ENCODE peak calls at places on chromosomes 12 and 14, in eight cellular contexts. A is AG09309, P is SJSA1, W is H7, S is GM12865, Y is HFF-Myc, D is upper lobe of left lung, E is left ventricle myocardium inferior. G is an unnamed sample.

GRCh38 chr12:22256076-22256475 is 78.4 kb downstream of the ST8SIA1 start:
- DNase-seq in P (no peak), E (no peak), S (no peak), W (no peak), D (no peak), Y (no peak), A (no peak), G (no peak)

GRCh38 chr12:109529618-109530300 is 43.5 kb downstream of the MMAB start:
- DNase-seq in E (no peak), A (no peak), W (peak), S (no peak), D (no peak), Y (no peak), P (no peak), G (no peak)

GRCh38 chr12:127980585-127980984 is 286.4 kb upstream of the TMEM132C start:
- DNase-seq in P (no peak), W (peak), E (no peak), D (no peak), S (no peak), A (no peak), Y (no peak), G (no peak)

GRCh38 chr14:72513994-72514659 is 379.8 kb downstream of the DPF3 start:
- DNase-seq in P (peak), D (no peak), W (peak), A (peak), S (peak), Y (peak), E (no peak), G (no peak)

GRCh38 chr14:55160989-55161388 is 30.4 kb downstream of the DLGAP5 start:
- DNase-seq in P (no peak), A (peak), Y (peak), D (no peak), W (peak), S (peak), E (no peak), G (no peak)

GRCh38 chr14:95756751-95757150 is 42.8 kb upstream of the TCL1A start:
- DNase-seq in W (no peak), E (no peak), D (no peak), S (no peak), P (no peak), A (no peak), Y (no peak), G (no peak)

GRCh38 chr14:71048393-71048792 is 141.1 kb downstream of the PCNX1 start:
- DNase-seq in Y (no peak), D (no peak), A (no peak), S (no peak), E (no peak), P (no peak), W (no peak), G (no peak)

GRCh38 chr12:107126688-107127481 is 33.5 kb upstream of the CRY1 start:
- DNase-seq in P (no peak), A (no peak), S (no peak), W (peak), E (no peak), D (no peak), Y (no peak), G (no peak)

GRCh38 chr14:72943876-72944430 is 17.7 kb downstream of the DCAF4 start:
- DNase-seq in A (no peak), P (no peak), W (no peak), Y (no peak), S (no peak), D (no peak), E (no peak), G (no peak)

GRCh38 chr12:100741084-100741711 is 53.4 kb upstream of the ANO4 start:
- DNase-seq in E (no peak), P (peak), S (peak), D (no peak), W (no peak), Y (peak), A (peak), G (no peak)

GRCh38 chr12:68001486-68002466 is 12.5 kb downstream of the IFNG-AS1 start:
- DNase-seq in A (peak), Y (no peak), P (no peak), E (no peak), D (no peak), W (peak), S (peak), G (no peak)

GRCh38 chr14:72780771-72781170 is 113.1 kb downstream of the DPF3 start:
- DNase-seq in A (peak), P (no peak), E (no peak), W (no peak), S (no peak), Y (no peak), D (no peak), G (no peak)

GRCh38 chr14:31229638-31230229 is 22.1 kb upstream of the HECTD1 start:
- DNase-seq in P (peak), Y (no peak), E (peak), W (peak), D (peak), A (peak), S (no peak), G (peak)

GRCh38 chr14:25882899-25883298 is 714.9 kb downstream of the NOVA1 start:
- DNase-seq in P (no peak), Y (no peak), E (no peak), A (no peak), S (no peak), W (no peak), D (no peak), G (no peak)

GRCh38 chr12:64779349-64779974 is 20.3 kb upstream of the GNS start:
- DNase-seq in W (no peak), E (no peak), Y (no peak), D (no peak), P (no peak), S (no peak), A (no peak), G (no peak)

GRCh38 chr14:96674121-96674520 is 123.1 kb upstream of the VRK1 start:
- DNase-seq in A (no peak), D (no peak), W (no peak), P (no peak), S (no peak), Y (no peak), E (no peak), G (no peak)

GRCh38 chr14:22314183-22314820 is 274.7 kb downstream of the DAD1 start:
- DNase-seq in E (no peak), A (no peak), D (peak), W (peak), Y (peak), S (peak), P (peak), G (no peak)

GRCh38 chr14:39381366-39381765 is 50.9 kb downstream of the FBXO33 start:
- DNase-seq in Y (no peak), W (no peak), S (peak), D (no peak), E (no peak), A (no peak), P (peak), G (no peak)

GRCh38 chr14:105467249-105467941 is 7.2 kb upstream of the CRIP2 start:
- DNase-seq in P (no peak), Y (no peak), A (no peak), W (no peak), S (no peak), D (no peak), E (no peak), G (no peak)

GRCh38 chr12:106080111-106080732 is 58.5 kb downstream of the NUAK1 start:
- DNase-seq in D (no peak), P (peak), S (no peak), Y (peak), E (no peak), A (peak), W (no peak), G (peak)

GRCh38 chr12:46370792-46371717 is 1.5 kb downstream of the SLC38A2 start:
- DNase-seq in P (peak), D (peak), S (peak), A (no peak), Y (no peak), W (peak), E (peak), G (peak)

GRCh38 chr12:65685514-65685913 is 138.8 kb upstream of the HMGA2 start:
- DNase-seq in W (peak), D (no peak), Y (peak), A (peak), S (peak), P (peak), E (no peak), G (no peak)

GRCh38 chr12:46944771-46945170 is 119.0 kb upstream of the SLC38A4 start:
- DNase-seq in W (no peak), P (peak), S (no peak), A (no peak), Y (no peak), D (no peak), E (no peak), G (no peak)

DNA sequence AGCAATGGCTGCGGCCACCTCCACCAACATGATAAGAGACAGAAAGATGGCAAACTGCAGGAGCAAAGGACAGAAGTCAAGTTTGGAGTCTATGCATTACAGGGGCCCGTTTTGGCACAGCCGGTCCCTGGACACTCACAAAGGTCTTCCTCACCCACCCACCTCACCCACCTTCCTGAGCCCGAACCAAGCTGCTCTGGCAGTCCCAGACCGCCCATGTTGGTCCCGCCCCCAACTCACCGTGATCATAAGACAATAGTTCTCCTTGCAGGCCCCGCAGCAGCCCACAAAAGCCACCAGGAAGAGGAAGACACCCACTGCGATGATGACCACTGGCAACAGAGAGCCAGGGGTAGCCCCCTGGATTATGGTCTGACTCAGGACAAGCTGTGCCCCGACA is 1.9 kb downstream of the CD63 start:
- DNase-seq in S (no peak), D (no peak), Y (no peak), W (no peak), P (no peak), E (no peak), A (no peak), G (no peak)
- H3K4me3 ChIP-seq in S (no peak), D (peak), Y (peak), W (no peak), P (peak), E (peak), A (peak), G (peak)

GRCh38 chr12:69471667-69472385 is 1.6 kb downstream of the FRS2 start:
- DNase-seq in W (no peak), E (no peak), Y (no peak), A (no peak), P (no peak), D (no peak), S (no peak), G (no peak)
- H3K4me3 ChIP-seq in W (no peak), E (peak), Y (peak), A (peak), P (peak), D (no peak), S (peak), G (peak)

DNA sequence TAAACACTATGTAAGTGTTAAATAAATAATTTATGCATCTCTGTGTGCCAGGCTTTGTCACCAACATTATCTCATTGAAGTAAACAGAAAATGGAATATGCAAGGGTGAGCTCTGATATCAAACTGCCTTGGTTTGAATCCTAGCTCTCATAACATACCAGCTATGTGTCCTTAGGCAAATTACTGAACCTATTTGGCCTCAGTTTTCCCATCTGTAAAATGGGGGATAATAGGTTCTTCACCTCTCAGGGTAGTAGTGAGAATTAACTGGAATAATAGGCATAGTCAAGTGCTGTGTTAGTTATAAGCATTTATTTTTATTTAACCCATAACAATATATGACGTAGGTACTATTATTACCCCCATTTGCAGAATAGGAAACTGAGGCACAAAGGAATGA is 190.8 kb upstream of the SRRM4 start:
- DNase-seq in P (no peak), A (no peak), W (no peak), S (no peak), Y (no peak), D (no peak), E (no peak), G (no peak)
- H3K4me3 ChIP-seq in P (no peak), A (no peak), W (no peak), S (no peak), Y (no peak), D (no peak), E (no peak), G (no peak)

GRCh38 chr14:69483765-69484443 is 624 bp upstream of the PLEKHD1 start:
- DNase-seq in Y (no peak), D (peak), E (no peak), A (no peak), S (no peak), P (no peak), W (peak), G (peak)
- H3K4me3 ChIP-seq in Y (no peak), D (peak), E (peak), A (peak), S (no peak), P (no peak), W (peak), G (no peak)

GRCh38 chr12:62435337-62436163 is 31.1 kb upstream of the MON2 start:
- DNase-seq in Y (peak), A (peak), E (peak), S (peak), D (peak), P (peak), W (peak), G (peak)

GRCh38 chr12:62434504-62435336 is 31.9 kb upstream of the MON2 start:
- DNase-seq in E (no peak), P (no peak), S (peak), Y (no peak), D (peak), A (no peak), W (peak), G (peak)

GRCh38 chr12:62438098-62438692 is 28.4 kb upstream of the MON2 start:
- DNase-seq in Y (peak), D (peak), A (peak), E (no peak), P (peak), W (peak), S (peak), G (peak)

DNA sequence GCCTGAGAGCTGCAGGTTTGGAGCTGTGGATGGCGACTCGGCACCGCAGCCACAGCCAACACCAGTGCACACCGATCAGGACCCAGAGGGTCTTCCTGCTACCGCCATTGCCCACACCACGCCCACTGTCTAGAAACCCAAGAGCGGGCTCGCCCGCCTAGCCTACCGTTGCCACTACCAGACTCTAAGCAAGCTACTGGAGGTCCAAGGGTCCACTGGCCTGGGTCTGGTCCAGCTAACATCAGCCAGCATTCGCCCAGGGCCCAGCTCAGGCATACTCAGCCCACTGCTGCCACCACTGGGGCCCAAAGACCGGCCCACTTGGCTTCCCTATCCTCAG is 30.5 kb upstream of the MON2 start:
- DNase-seq in Y (no peak), P (no peak), S (peak), A (no peak), E (no peak), W (no peak), D (no peak), G (no peak)
- H3K4me3 ChIP-seq in Y (no peak), P (no peak), S (no peak), A (no peak), E (peak), W (peak), D (no peak), G (no peak)

GRCh38 chr12:130440411-130441080 is 102.9 kb downstream of the PIWIL1 start:
- DNase-seq in A (no peak), E (no peak), W (no peak), D (no peak), S (no peak), Y (no peak), P (no peak), G (no peak)
- H3K4me3 ChIP-seq in A (no peak), E (no peak), W (no peak), D (no peak), S (no peak), Y (no peak), P (no peak), G (no peak)

GRCh38 chr12:6534914-6535696 is 788 bp downstream of the GAPDH start:
- DNase-seq in Y (no peak), D (peak), A (no peak), E (peak), S (peak), P (peak), W (peak), G (peak)

GRCh38 chr12:6535697-6535946 is 1.3 kb downstream of the GAPDH start:
- DNase-seq in W (peak), Y (no peak), D (no peak), E (no peak), A (no peak), P (no peak), S (no peak), G (no peak)

GRCh38 chr12:6538420-6539275 is 4.3 kb downstream of the GAPDH start:
- DNase-seq in Y (no peak), A (no peak), P (peak), W (peak), S (peak), E (no peak), D (no peak), G (peak)

GRCh38 chr12:6535960-6536847 is 1.9 kb downstream of the GAPDH start:
- DNase-seq in W (peak), D (no peak), P (peak), E (no peak), S (peak), Y (no peak), A (no peak), G (no peak)

DNA sequence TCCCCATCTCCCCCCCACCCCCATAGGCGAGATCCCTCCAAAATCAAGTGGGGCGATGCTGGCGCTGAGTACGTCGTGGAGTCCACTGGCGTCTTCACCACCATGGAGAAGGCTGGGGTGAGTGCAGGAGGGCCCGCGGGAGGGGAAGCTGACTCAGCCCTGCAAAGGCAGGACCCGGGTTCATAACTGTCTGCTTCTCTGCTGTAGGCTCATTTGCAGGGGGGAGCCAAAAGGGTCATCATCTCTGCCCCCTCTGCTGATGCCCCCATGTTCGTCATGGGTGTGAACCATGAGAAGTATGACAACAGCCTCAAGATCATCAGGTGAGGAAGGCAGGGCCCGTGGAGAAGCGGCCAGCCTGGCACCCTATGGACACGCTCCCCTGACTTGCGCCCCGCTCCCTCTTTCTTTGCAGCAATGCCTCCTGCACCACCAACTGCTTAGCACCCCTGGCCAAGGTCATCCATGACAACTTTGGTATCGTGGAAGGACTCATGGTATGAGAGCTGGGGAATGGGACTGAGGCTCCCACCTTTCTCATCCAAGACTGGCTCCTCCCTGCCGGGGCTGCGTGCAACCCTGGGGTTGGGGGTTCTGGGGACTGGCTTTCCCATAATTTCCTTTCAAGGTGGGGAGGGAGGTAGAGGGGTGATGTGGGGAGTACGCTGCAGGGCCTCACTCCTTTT is 2.7 kb downstream of the GAPDH start:
- DNase-seq in Y (no peak), E (no peak), S (peak), P (peak), W (peak), A (no peak), D (no peak), G (no peak)
- H3K4me3 ChIP-seq in Y (peak), E (peak), S (peak), P (peak), W (no peak), A (peak), D (no peak), G (peak)

GRCh38 chr12:125187780-125188741 is 122.8 kb downstream of the AACS start:
- DNase-seq in A (no peak), S (no peak), Y (no peak), P (no peak), D (no peak), W (peak), E (no peak), G (no peak)

GRCh38 chr12:125187148-125187733 is 122.0 kb downstream of the AACS start:
- DNase-seq in D (no peak), A (no peak), S (no peak), Y (no peak), E (no peak), P (no peak), W (peak), G (peak)

GRCh38 chr12:125186471-125187147 is 121.4 kb downstream of the AACS start:
- DNase-seq in D (no peak), A (no peak), E (no peak), P (no peak), W (peak), S (no peak), Y (no peak), G (no peak)

GRCh38 chr12:125191361-125192087 is 126.3 kb downstream of the AACS start:
- DNase-seq in P (no peak), Y (no peak), W (no peak), E (no peak), A (no peak), D (no peak), S (no peak), G (no peak)

GRCh38 chr12:125188912-125189881 is 124.0 kb downstream of the AACS start:
- DNase-seq in W (peak), A (no peak), Y (no peak), S (no peak), D (no peak), P (no peak), E (no peak), G (no peak)
- H3K4me3 ChIP-seq in W (peak), A (no peak), Y (no peak), S (no peak), D (no peak), P (no peak), E (no peak), G (no peak)

DNA sequence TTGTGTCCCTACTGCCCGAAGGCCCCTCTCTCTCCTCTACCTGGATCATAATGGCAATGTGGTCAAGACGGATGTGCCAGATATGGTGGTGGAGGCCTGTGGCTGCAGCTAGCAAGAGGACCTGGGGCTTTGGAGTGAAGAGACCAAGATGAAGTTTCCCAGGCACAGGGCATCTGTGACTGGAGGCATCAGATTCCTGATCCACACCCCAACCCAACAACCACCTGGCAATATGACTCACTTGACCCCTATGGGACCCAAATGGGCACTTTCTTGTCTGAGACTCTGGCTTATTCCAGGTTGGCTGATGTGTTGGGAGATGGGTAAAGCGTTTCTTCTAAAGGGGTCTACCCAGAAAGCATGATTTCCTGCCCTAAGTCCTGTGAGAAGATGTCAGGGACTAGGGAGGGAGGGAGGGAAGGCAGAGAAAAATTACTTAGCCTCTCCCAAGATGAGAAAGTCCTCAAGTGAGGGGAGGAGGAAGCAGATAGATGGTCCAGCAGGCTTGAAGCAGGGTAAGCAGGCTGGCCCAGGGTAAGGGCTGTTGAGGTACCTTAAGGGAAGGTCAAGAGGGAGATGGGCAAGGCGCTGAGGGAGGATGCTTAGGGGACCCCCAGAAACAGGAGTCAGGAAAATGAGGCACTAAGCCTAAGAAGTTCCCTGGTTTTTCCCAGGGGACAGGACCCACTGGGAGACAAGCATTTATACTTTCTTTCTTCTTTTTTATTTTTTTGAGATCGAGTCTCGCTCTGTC is 1.8 kb downstream of the INHBE start:
- DNase-seq in E (no peak), S (no peak), W (no peak), A (no peak), D (no peak), Y (no peak), P (no peak), G (no peak)
- H3K4me3 ChIP-seq in E (no peak), S (no peak), W (peak), A (no peak), D (no peak), Y (no peak), P (no peak), G (no peak)

G was measured in MG63.